ENCODE peak calls at places on chromosome 3, in eight cellular contexts. G, Q, L, E, C, Y, K and W are unnamed samples.

GRCh38 chr3:175287361-175287963 is 428.3 kb downstream of the NAALADL2 start:
- DNase-seq in G (no peak), Q (no peak), L (no peak), E (no peak), C (no peak), Y (no peak), K (no peak), W (no peak)

GRCh38 chr3:62567097-62568021 is 194.0 kb upstream of the FEZF2 start:
- DNase-seq in G (no peak), Q (no peak), L (no peak), E (peak; percentile 3), C (no peak), Y (peak; percentile 33), K (no peak), W (no peak)

GRCh38 chr3:131033480-131034080 is 6.9 kb downstream of the NEK11 start:
- DNase-seq in G (no peak), Q (peak; percentile 40), L (peak; percentile 35), E (peak; percentile 46), C (no peak), Y (peak; percentile 46), K (peak; percentile 50), W (peak; percentile 65)

GRCh38 chr3:158709666-158710083 is 22.6 kb downstream of the RARRES1 start:
- DNase-seq in G (no peak), Q (peak; percentile 54), L (no peak), E (no peak), C (no peak), Y (no peak), K (no peak), W (no peak)

GRCh38 chr3:142117052-142117451 is 32.3 kb downstream of the TFDP2 start:
- DNase-seq in G (no peak), Q (no peak), L (no peak), E (no peak), C (no peak), Y (no peak), K (no peak), W (no peak)

GRCh38 chr3:27378331-27378730 is 9.1 kb upstream of the NEK10 start:
- DNase-seq in G (no peak), Q (no peak), L (no peak), E (no peak), C (no peak), Y (no peak), K (no peak), W (no peak)

GRCh38 chr3:116339441-116340028 is 105.8 kb downstream of the LSAMP start:
- DNase-seq in G (no peak), Q (no peak), L (no peak), E (no peak), C (no peak), Y (no peak), K (no peak), W (no peak)

GRCh38 chr3:186514296-186515002 is 29.7 kb downstream of the CRYGS start:
- DNase-seq in G (no peak), Q (peak; percentile 14), L (no peak), E (no peak), C (no peak), Y (no peak), K (no peak), W (peak; percentile 18)

GRCh38 chr3:187456268-187456667 is 88.1 kb downstream of the RTP4 start:
- DNase-seq in G (peak; percentile 14), Q (no peak), L (no peak), E (no peak), C (no peak), Y (peak; percentile 67), K (no peak), W (no peak)

GRCh38 chr3:98914210-98915080 is 12.9 kb upstream of the DCBLD2 start:
- DNase-seq in G (peak; percentile 20), Q (peak; percentile 91), L (no peak), E (no peak), C (no peak), Y (no peak), K (no peak), W (no peak)

GRCh38 chr3:191985691-191986090 is 524.7 kb downstream of the PYDC2 start:
- DNase-seq in G (no peak), Q (no peak), L (no peak), E (no peak), C (no peak), Y (no peak), K (no peak), W (no peak)

GRCh38 chr3:160780246-160780645 is 24.2 kb downstream of the PPM1L start:
- DNase-seq in G (no peak), Q (no peak), L (no peak), E (no peak), C (no peak), Y (no peak), K (no peak), W (no peak)

GRCh38 chr3:58434511-58434910 is 879 bp upstream of the PDHB start:
- DNase-seq in G (no peak), Q (no peak), L (peak; percentile 43), E (no peak), C (no peak), Y (no peak), K (no peak), W (no peak)

GRCh38 chr3:44554626-44555592 is at the start of gene ZKSCAN7:
- DNase-seq in G (peak; percentile 63), Q (no peak), L (peak; percentile 73), E (peak; percentile 75), C (peak; percentile 61), Y (peak; percentile 14), K (no peak), W (peak; percentile 34)

GRCh38 chr3:19652336-19652735 is 281.7 kb downstream of the EFHB start:
- DNase-seq in G (no peak), Q (no peak), L (peak; percentile 68), E (no peak), C (no peak), Y (no peak), K (no peak), W (no peak)

GRCh38 chr3:16897254-16897926 is 12.6 kb downstream of the PLCL2 start:
- DNase-seq in G (no peak), Q (peak; percentile 17), L (no peak), E (no peak), C (peak; percentile 84), Y (no peak), K (no peak), W (peak; percentile 67)

GRCh38 chr3:16900779-16901440 is 16.2 kb downstream of the PLCL2 start:
- DNase-seq in G (no peak), Q (no peak), L (no peak), E (no peak), C (no peak), Y (no peak), K (no peak), W (no peak)

GRCh38 chr3:16896820-16897219 is 12.1 kb downstream of the PLCL2 start:
- DNase-seq in G (no peak), Q (no peak), L (no peak), E (no peak), C (no peak), Y (no peak), K (no peak), W (no peak)

GRCh38 chr3:16899919-16900318 is 15.2 kb downstream of the PLCL2 start:
- DNase-seq in G (no peak), Q (no peak), L (no peak), E (no peak), C (no peak), Y (no peak), K (no peak), W (no peak)

DNA sequence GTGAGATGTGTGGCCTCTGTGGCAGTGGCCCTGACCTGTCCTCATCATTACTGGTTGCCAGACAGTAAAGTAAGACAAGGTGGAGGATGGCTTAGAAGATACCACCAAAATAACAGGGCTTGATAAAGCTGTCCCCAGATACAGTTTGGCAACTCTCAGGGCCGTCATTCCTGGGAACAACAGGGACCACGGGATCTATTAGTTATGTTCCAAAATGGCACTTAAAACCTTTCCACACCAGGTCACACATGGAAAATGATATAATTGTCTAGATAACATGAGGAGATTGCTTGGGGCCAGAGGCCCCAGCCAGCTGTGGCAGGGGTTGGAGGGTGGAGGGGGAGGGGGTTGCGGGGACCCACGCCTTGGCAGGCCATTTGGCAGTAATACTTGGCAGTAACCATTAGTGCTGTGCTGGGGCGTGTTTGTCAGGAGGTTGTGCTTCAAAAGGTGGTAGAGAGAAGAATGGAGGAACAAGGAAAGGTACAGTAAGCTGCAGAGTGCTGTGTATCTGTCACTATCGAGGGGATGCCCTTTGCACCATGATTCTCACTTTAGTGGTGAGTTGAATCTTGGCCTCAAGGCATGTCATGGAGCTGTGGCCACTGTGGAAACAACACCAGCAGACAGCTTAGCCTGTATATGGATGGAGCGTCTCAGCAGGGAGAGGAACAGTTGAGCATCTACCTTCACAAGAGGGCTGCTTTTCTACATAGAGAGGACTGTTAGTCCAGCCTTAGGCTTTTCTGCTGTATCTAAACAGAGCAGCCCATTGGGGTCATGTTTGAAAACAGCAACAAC is 14.0 kb downstream of the PLCL2 start:
- DNase-seq in G (no peak), Q (no peak), L (no peak), E (no peak), C (no peak), Y (no peak), K (no peak), W (peak; percentile 64)
- H3K4me1 ChIP-seq in G (peaks cover 44% of the 10 kb centered on the region), Q (no peaks in the 10 kb centered on the region), L (peaks cover 11% of the 10 kb centered on the region), E (peaks cover 32% of the 10 kb centered on the region), C (peaks cover 22% of the 10 kb centered on the region), Y (no peaks in the 10 kb centered on the region), K (peaks cover 3% of the 10 kb centered on the region), W (peaks cover 21% of the 10 kb centered on the region)

DNA sequence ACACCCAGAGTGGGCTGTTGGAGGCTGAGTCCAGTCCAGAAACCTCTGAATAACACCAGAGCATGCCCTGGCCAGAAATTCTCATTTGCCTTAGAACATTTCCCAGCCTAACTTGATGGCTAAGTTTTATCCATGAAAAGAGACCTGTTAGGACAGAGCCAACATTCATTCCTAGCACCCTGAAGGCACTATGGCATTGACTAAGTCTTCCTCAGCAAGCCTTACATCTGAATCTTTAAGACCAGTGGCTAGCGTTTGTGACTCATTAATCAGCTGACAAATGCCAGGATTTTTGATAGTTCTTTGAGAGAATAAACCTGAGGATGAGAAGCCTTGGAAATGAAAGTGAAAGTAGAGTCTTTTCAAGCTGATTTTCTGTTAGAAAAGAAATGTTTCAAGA is 1087.1 kb upstream of the ALCAM start:
- DNase-seq in G (no peak), Q (no peak), L (no peak), E (no peak), C (no peak), Y (no peak), K (no peak), W (no peak)
- H3K9me3 ChIP-seq in G (peaks cover 4% of the 10 kb centered on the region), Q (peaks cover 17% of the 10 kb centered on the region), L (peaks cover 17% of the 10 kb centered on the region), E (no peaks in the 10 kb centered on the region), C (peaks cover 50% of the 10 kb centered on the region), Y (peaks cover 60% of the 10 kb centered on the region), K (peaks cover 46% of the 10 kb centered on the region), W (no peaks in the 10 kb centered on the region)

GRCh38 chr3:45639044-45639392 is 44.5 kb downstream of the LIMD1 start:
- DNase-seq in G (peak; percentile 33), Q (peak; percentile 71), L (no peak), E (no peak), C (no peak), Y (no peak), K (no peak), W (peak; percentile 42)
- H3K4me1 ChIP-seq in G (peaks cover 42% of the 10 kb centered on the region), Q (peaks cover 95% of the 10 kb centered on the region), L (peaks cover 20% of the 10 kb centered on the region), E (peaks cover 9% of the 10 kb centered on the region), C (peaks cover 21% of the 10 kb centered on the region), Y (no peaks in the 10 kb centered on the region), K (peaks cover 28% of the 10 kb centered on the region), W (peaks cover 3% of the 10 kb centered on the region)

GRCh38 chr3:196518999-196519737 is 4.0 kb upstream of the SMCO1 start:
- DNase-seq in G (no peak), Q (peak; percentile 80), L (peak; percentile 86), E (peak; percentile 55), C (no peak), Y (peak; percentile 72), K (no peak), W (peak; percentile 42)
- H3K9me3 ChIP-seq in G (no peaks in the 10 kb centered on the region), Q (peaks cover 43% of the 10 kb centered on the region), L (peaks cover 14% of the 10 kb centered on the region), E (peaks cover 3% of the 10 kb centered on the region), C (peaks cover 45% of the 10 kb centered on the region), Y (peaks cover 64% of the 10 kb centered on the region), K (no peaks in the 10 kb centered on the region), W (no peaks in the 10 kb centered on the region)